ENCODE peak calls at places on chromosomes 4 and X, in five cellular contexts. One of them, this sample, is unnamed.

GRCh38 chr4:177442623-177443155 is 452 bp upstream of the AGA start:
- DNase-seq in tibial nerve: no peak
- DNase-seq in A549: no peak
- DNase-seq in prostate gland: no peak
- DNase-seq in body of pancreas: no peak
- DNase-seq in this sample: no peak

GRCh38 chr4:163858515-163858914 is 364.0 kb downstream of the TMA16 start:
- DNase-seq in tibial nerve: no peak
- DNase-seq in A549: no peak
- DNase-seq in prostate gland: no peak
- DNase-seq in body of pancreas: no peak
- DNase-seq in this sample: no peak

GRCh38 chr4:121307441-121308327 is 73.1 kb downstream of the QRFPR start:
- DNase-seq in tibial nerve: no peak
- DNase-seq in A549: peak; percentile 2
- DNase-seq in prostate gland: no peak
- DNase-seq in body of pancreas: no peak
- DNase-seq in this sample: no peak

GRCh38 chr4:128686032-128686465 is 123.5 kb upstream of the JADE1 start:
- DNase-seq in tibial nerve: no peak
- DNase-seq in A549: no peak
- DNase-seq in prostate gland: no peak
- DNase-seq in body of pancreas: no peak
- DNase-seq in this sample: no peak

GRCh38 chrX:1450381-1451161 is 2.1 kb downstream of the ASMTL start:
- DNase-seq in tibial nerve: no peak
- DNase-seq in A549: no peak
- DNase-seq in prostate gland: no peak
- DNase-seq in body of pancreas: no peak
- DNase-seq in this sample: no peak

GRCh38 chrX:15594371-15594770 is 6.4 kb downstream of the ACE2 start:
- DNase-seq in tibial nerve: no peak
- DNase-seq in A549: no peak
- DNase-seq in prostate gland: no peak
- DNase-seq in body of pancreas: no peak
- DNase-seq in this sample: no peak

GRCh38 chr4:127641524-127641923 is 8.8 kb downstream of the INTU start:
- DNase-seq in tibial nerve: no peak
- DNase-seq in A549: no peak
- DNase-seq in prostate gland: no peak
- DNase-seq in body of pancreas: no peak
- DNase-seq in this sample: no peak

GRCh38 chrX:16892504-16893362 is 22.6 kb upstream of the RBBP7 start:
- DNase-seq in tibial nerve: peak; percentile 45
- DNase-seq in A549: peak; percentile 72
- DNase-seq in prostate gland: peak; percentile 49
- DNase-seq in body of pancreas: peak; percentile 66
- DNase-seq in this sample: peak; percentile 54

GRCh38 chr4:4981427-4981826 is 37.8 kb downstream of the CYTL1 start:
- DNase-seq in tibial nerve: no peak
- DNase-seq in A549: no peak
- DNase-seq in prostate gland: no peak
- DNase-seq in body of pancreas: no peak
- DNase-seq in this sample: no peak

GRCh38 chr4:167956676-167957075 is 135.7 kb upstream of the ANXA10 start:
- DNase-seq in tibial nerve: no peak
- DNase-seq in A549: no peak
- DNase-seq in prostate gland: no peak
- DNase-seq in body of pancreas: no peak
- DNase-seq in this sample: no peak

GRCh38 chr4:162461952-162462351 is 298.2 kb upstream of the FSTL5 start:
- DNase-seq in tibial nerve: no peak
- DNase-seq in A549: no peak
- DNase-seq in prostate gland: no peak
- DNase-seq in body of pancreas: no peak
- DNase-seq in this sample: no peak

GRCh38 chr4:169010125-169011023 is at the start of gene CBR4:
- DNase-seq in tibial nerve: peak; percentile 93
- DNase-seq in A549: peak; percentile 72
- DNase-seq in prostate gland: peak; percentile 98
- DNase-seq in body of pancreas: peak; percentile 97
- DNase-seq in this sample: peak; percentile 96

GRCh38 chrX:72712094-72712755 is 1.9 kb downstream of the PHKA1 start:
- DNase-seq in tibial nerve: no peak
- DNase-seq in A549: no peak
- DNase-seq in prostate gland: no peak
- DNase-seq in body of pancreas: no peak
- DNase-seq in this sample: no peak

GRCh38 chrX:74788545-74789086 is 136.6 kb downstream of the NEXMIF start:
- DNase-seq in tibial nerve: no peak
- DNase-seq in A549: no peak
- DNase-seq in prostate gland: no peak
- DNase-seq in body of pancreas: no peak
- DNase-seq in this sample: no peak

GRCh38 chr4:83259586-83259985 is 25.0 kb downstream of the COQ2 start:
- DNase-seq in tibial nerve: no peak
- DNase-seq in A549: no peak
- DNase-seq in prostate gland: no peak
- DNase-seq in body of pancreas: no peak
- DNase-seq in this sample: no peak

GRCh38 chr4:102675142-102675541 is 85.6 kb downstream of the MANBA start:
- DNase-seq in tibial nerve: no peak
- DNase-seq in A549: no peak
- DNase-seq in prostate gland: no peak
- DNase-seq in body of pancreas: no peak
- DNase-seq in this sample: no peak

GRCh38 chr4:145216532-145216931 is 36.1 kb upstream of the OTUD4 start:
- DNase-seq in tibial nerve: no peak
- DNase-seq in A549: no peak
- DNase-seq in prostate gland: no peak
- DNase-seq in body of pancreas: no peak
- DNase-seq in this sample: no peak

GRCh38 chr4:26879805-26880204 is 19.2 kb downstream of the STIM2 start:
- DNase-seq in tibial nerve: no peak
- DNase-seq in A549: no peak
- DNase-seq in prostate gland: no peak
- DNase-seq in body of pancreas: no peak
- DNase-seq in this sample: no peak

GRCh38 chr4:7787681-7788141 is 151.9 kb downstream of the AFAP1 start:
- DNase-seq in tibial nerve: no peak
- DNase-seq in A549: no peak
- DNase-seq in prostate gland: no peak
- DNase-seq in body of pancreas: no peak
- DNase-seq in this sample: no peak

GRCh38 chr4:116082808-116083366 is 969.5 kb upstream of the NDST4 start:
- DNase-seq in tibial nerve: no peak
- DNase-seq in A549: no peak
- DNase-seq in prostate gland: no peak
- DNase-seq in body of pancreas: no peak
- DNase-seq in this sample: no peak

GRCh38 chrX:44227981-44228380 is 115.5 kb downstream of the EFHC2 start:
- DNase-seq in tibial nerve: no peak
- DNase-seq in A549: no peak
- DNase-seq in prostate gland: no peak
- DNase-seq in body of pancreas: no peak
- DNase-seq in this sample: no peak

GRCh38 chr4:52659722-52660261 is 691 bp upstream of the USP46 start:
- DNase-seq in tibial nerve: peak; percentile 31
- DNase-seq in A549: peak; percentile 8
- DNase-seq in prostate gland: peak; percentile 39
- DNase-seq in body of pancreas: peak; percentile 62
- DNase-seq in this sample: peak; percentile 55

GRCh38 chr4:123741906-123742305 is 345.3 kb downstream of the SPRY1 start:
- DNase-seq in tibial nerve: no peak
- DNase-seq in A549: no peak
- DNase-seq in prostate gland: no peak
- DNase-seq in body of pancreas: no peak
- DNase-seq in this sample: no peak

GRCh38 chrX:1531106-1531890 is 5.7 kb downstream of the P2RY8 start:
- DNase-seq in tibial nerve: no peak
- DNase-seq in A549: no peak
- DNase-seq in prostate gland: no peak
- DNase-seq in body of pancreas: no peak
- DNase-seq in this sample: no peak

GRCh38 chr4:101199507-101200285 is 147.6 kb downstream of the PPP3CA start:
- DNase-seq in tibial nerve: no peak
- DNase-seq in A549: no peak
- DNase-seq in prostate gland: no peak
- DNase-seq in body of pancreas: no peak
- DNase-seq in this sample: no peak

GRCh38 chr4:88219099-88219498 is 60.7 kb upstream of the ABCG2 start:
- DNase-seq in tibial nerve: no peak
- DNase-seq in A549: peak; percentile 22
- DNase-seq in prostate gland: peak; percentile 25
- DNase-seq in body of pancreas: no peak
- DNase-seq in this sample: no peak

GRCh38 chr4:55851885-55852284 is 1.6 kb upstream of the EXOC1 start:
- DNase-seq in tibial nerve: no peak
- DNase-seq in A549: no peak
- DNase-seq in prostate gland: no peak
- DNase-seq in body of pancreas: no peak
- DNase-seq in this sample: no peak

GRCh38 chrX:109519001-109519400 is 17.6 kb upstream of the NXT2 start:
- DNase-seq in tibial nerve: no peak
- DNase-seq in A549: no peak
- DNase-seq in prostate gland: no peak
- DNase-seq in body of pancreas: no peak
- DNase-seq in this sample: no peak

GRCh38 chrX:150236304-150236703 is 126.8 kb upstream of the MAMLD1 start:
- DNase-seq in tibial nerve: no peak
- DNase-seq in A549: no peak
- DNase-seq in prostate gland: no peak
- DNase-seq in body of pancreas: no peak
- DNase-seq in this sample: no peak

GRCh38 chrX:72100824-72101351 is 30.8 kb downstream of the RTL5 start:
- DNase-seq in tibial nerve: no peak
- DNase-seq in A549: no peak
- DNase-seq in prostate gland: no peak
- DNase-seq in body of pancreas: no peak
- DNase-seq in this sample: no peak

GRCh38 chrX:8879750-8880149 is 78.6 kb upstream of the FAM9A start:
- DNase-seq in tibial nerve: no peak
- DNase-seq in A549: peak; percentile 1
- DNase-seq in prostate gland: no peak
- DNase-seq in body of pancreas: peak; percentile 19
- DNase-seq in this sample: no peak

GRCh38 chr4:139666735-139667266 is 1.2 kb downstream of the MGST2 start:
- DNase-seq in tibial nerve: no peak
- DNase-seq in A549: no peak
- DNase-seq in prostate gland: peak; percentile 79
- DNase-seq in body of pancreas: peak; percentile 63
- DNase-seq in this sample: peak; percentile 55

GRCh38 chr4:7861440-7861881 is 78.2 kb downstream of the AFAP1 start:
- DNase-seq in tibial nerve: no peak
- DNase-seq in A549: no peak
- DNase-seq in prostate gland: no peak
- DNase-seq in body of pancreas: no peak
- DNase-seq in this sample: no peak

GRCh38 chrX:49995021-49995731 is 72.8 kb downstream of the CLCN5 start:
- DNase-seq in tibial nerve: no peak
- DNase-seq in A549: peak; percentile 7
- DNase-seq in prostate gland: no peak
- DNase-seq in body of pancreas: no peak
- DNase-seq in this sample: no peak

GRCh38 chr4:150960079-150960478 is 55.0 kb downstream of the LRBA start:
- DNase-seq in tibial nerve: no peak
- DNase-seq in A549: peak; percentile 10
- DNase-seq in prostate gland: no peak
- DNase-seq in body of pancreas: no peak
- DNase-seq in this sample: no peak

GRCh38 chrX:102765217-102765616 is 44.7 kb downstream of the GPRASP3 start:
- DNase-seq in tibial nerve: no peak
- DNase-seq in A549: no peak
- DNase-seq in prostate gland: no peak
- DNase-seq in body of pancreas: no peak
- DNase-seq in this sample: no peak

GRCh38 chrX:102765794-102766193 is 45.3 kb downstream of the GPRASP3 start:
- DNase-seq in tibial nerve: no peak
- DNase-seq in A549: no peak
- DNase-seq in prostate gland: no peak
- DNase-seq in body of pancreas: no peak
- DNase-seq in this sample: no peak

GRCh38 chrX:102767287-102767686 is 46.7 kb downstream of the GPRASP3 start:
- DNase-seq in tibial nerve: no peak
- DNase-seq in A549: no peak
- DNase-seq in prostate gland: no peak
- DNase-seq in body of pancreas: no peak
- DNase-seq in this sample: no peak

GRCh38 chrX:102768984-102769761 is 48.6 kb downstream of the GPRASP3 start:
- DNase-seq in tibial nerve: peak; percentile 51
- DNase-seq in A549: peak; percentile 58
- DNase-seq in prostate gland: peak; percentile 73
- DNase-seq in body of pancreas: peak; percentile 86
- DNase-seq in this sample: peak; percentile 68
- TF ChIP-seq POLR2A in tibial nerve: no peak
- TF ChIP-seq POLR2A in A549: peak; percentile 52
- TF ChIP-seq POLR2A in prostate gland: no peak
- TF ChIP-seq POLR2A in body of pancreas: peak; percentile 74
- TF ChIP-seq POLR2A in this sample: no peak

GRCh38 chrX:18871970-18872369 is 111.9 kb downstream of the PHKA2 start:
- DNase-seq in tibial nerve: no peak
- DNase-seq in A549: no peak
- DNase-seq in prostate gland: no peak
- DNase-seq in body of pancreas: no peak
- DNase-seq in this sample: no peak
- H3K27ac ChIP-seq in tibial nerve: no peak overlapping the region
- H3K27ac ChIP-seq in A549: no peak overlapping the region
- H3K27ac ChIP-seq in prostate gland: no peak overlapping the region
- H3K27ac ChIP-seq in body of pancreas: no peak overlapping the region
- H3K27ac ChIP-seq in this sample: no peak overlapping the region

GRCh38 chr4:40307627-40308497 is 27.3 kb upstream of the CHRNA9 start:
- DNase-seq in tibial nerve: no peak
- DNase-seq in A549: no peak
- DNase-seq in prostate gland: no peak
- DNase-seq in body of pancreas: no peak
- DNase-seq in this sample: no peak
- TF ChIP-seq POLR2A in tibial nerve: no peak
- TF ChIP-seq POLR2A in A549: no peak
- TF ChIP-seq POLR2A in prostate gland: no peak
- TF ChIP-seq POLR2A in body of pancreas: no peak
- TF ChIP-seq POLR2A in this sample: no peak

GRCh38 chr4:2837904-2838496 is 5.6 kb upstream of the ADD1 start:
- DNase-seq in tibial nerve: no peak
- DNase-seq in A549: no peak
- DNase-seq in prostate gland: no peak
- DNase-seq in body of pancreas: no peak
- DNase-seq in this sample: no peak

GRCh38 chr4:2836391-2836859 is 7.2 kb upstream of the ADD1 start:
- DNase-seq in tibial nerve: no peak
- DNase-seq in A549: no peak
- DNase-seq in prostate gland: no peak
- DNase-seq in body of pancreas: peak; percentile 10
- DNase-seq in this sample: no peak

GRCh38 chr4:2834001-2834921 is 9.4 kb upstream of the ADD1 start:
- DNase-seq in tibial nerve: peak; percentile 8
- DNase-seq in A549: no peak
- DNase-seq in prostate gland: no peak
- DNase-seq in body of pancreas: peak; percentile 9
- DNase-seq in this sample: no peak

GRCh38 chr4:2837110-2837903 is 6.3 kb upstream of the ADD1 start:
- DNase-seq in tibial nerve: no peak
- DNase-seq in A549: no peak
- DNase-seq in prostate gland: no peak
- DNase-seq in body of pancreas: no peak
- DNase-seq in this sample: no peak

GRCh38 chr4:2835978-2836377 is 7.7 kb upstream of the ADD1 start:
- DNase-seq in tibial nerve: peak; percentile 11
- DNase-seq in A549: no peak
- DNase-seq in prostate gland: no peak
- DNase-seq in body of pancreas: peak; percentile 11
- DNase-seq in this sample: no peak
- H3K27ac ChIP-seq in tibial nerve: no peak overlapping the region
- H3K27ac ChIP-seq in A549: no peak overlapping the region
- H3K27ac ChIP-seq in prostate gland: no peak overlapping the region
- H3K27ac ChIP-seq in body of pancreas: no peak overlapping the region
- H3K27ac ChIP-seq in this sample: no peak overlapping the region